ENCODE peak calls at places on chromosomes 7 and 10, in four cellular contexts. C is mesendoderm, U is NCI-H1105, K is AG10803. G is an unnamed sample.

GRCh38 chr7:78487464-78487863 is 688.9 kb downstream of the PHTF2 start:
- DNase-seq in C (no peak), U (no peak), K (no peak), G (no peak)

GRCh38 chr10:6507311-6507710 is 72.8 kb downstream of the PRKCQ start:
- DNase-seq in C (no peak), U (no peak), K (no peak), G (no peak)

GRCh38 chr7:55018361-55019328 is at the start of gene EGFR:
- DNase-seq in C (peak), U (no peak), K (peak), G (peak)

GRCh38 chr10:10418397-10418796 is 599.3 kb upstream of the CELF2 start:
- DNase-seq in C (no peak), U (no peak), K (no peak), G (no peak)

GRCh38 chr7:102146989-102147388 is 139.7 kb upstream of the SH2B2 start:
- DNase-seq in C (no peak), U (no peak), K (no peak), G (no peak)

GRCh38 chr10:104680467-104681401 is 39.6 kb downstream of the SORCS3 start:
- DNase-seq in C (peak), U (no peak), K (no peak), G (peak)

GRCh38 chr7:82726038-82726800 is 282.6 kb upstream of the CACNA2D1 start:
- DNase-seq in C (no peak), U (no peak), K (peak), G (no peak)

GRCh38 chr10:93601774-93602162 is 733 bp upstream of the RBP4 start:
- DNase-seq in C (no peak), U (no peak), K (no peak), G (no peak)

G was measured in EH.